ENCODE peak calls at places on chromosome 10, in seven cellular contexts. C is SK-N-SH, D is HCT116, Q is GM12878, S is HepG2, L is K562, A is H1. Z is an unnamed sample.
A peak's percentile ranks its signal among the peaks of the same experiment; 100 is the strongest.

GRCh38 chr10:78319841-78320240 is 286.2 kb downstream of the RPS24 start:
- DNase-seq in C (no peak), D (no peak), Q (no peak), S (no peak), L (no peak), A (no peak), Z (no peak)

GRCh38 chr10:32373496-32373895 is 26.5 kb upstream of the EPC1 start:
- DNase-seq in C (no peak), D (no peak), Q (no peak), S (no peak), L (no peak), A (no peak), Z (no peak)

GRCh38 chr10:45471531-45472310 is 97.7 kb downstream of the ALOX5 start:
- DNase-seq in C (no peak), D (no peak), Q (no peak), S (peak; percentile 15), L (no peak), A (no peak), Z (no peak)

GRCh38 chr10:101136007-101136707 is 5.1 kb downstream of the TLX1 start:
- DNase-seq in C (peak; percentile 23), D (peak; percentile 19), Q (no peak), S (no peak), L (peak; percentile 25), A (no peak), Z (no peak)

GRCh38 chr10:102835007-102835482 is 2.2 kb downstream of the CYP17A1 start:
- DNase-seq in C (peak; percentile 86), D (peak; percentile 77), Q (peak; percentile 20), S (peak; percentile 62), L (peak; percentile 80), A (peak; percentile 62), Z (peak; percentile 74)

GRCh38 chr10:48216744-48217143 is 57.8 kb downstream of the FRMPD2 start:
- DNase-seq in C (no peak), D (no peak), Q (no peak), S (no peak), L (no peak), A (no peak), Z (no peak)

GRCh38 chr10:46293832-46294640 is 7.2 kb downstream of the ANTXRL start:
- DNase-seq in C (no peak), D (no peak), Q (no peak), S (no peak), L (no peak), A (no peak), Z (no peak)

GRCh38 chr10:34178196-34178595 is 636.9 kb downstream of the PARD3 start:
- DNase-seq in C (no peak), D (no peak), Q (no peak), S (no peak), L (no peak), A (no peak), Z (no peak)

GRCh38 chr10:123552760-123553554 is 113.2 kb upstream of the GPR26 start:
- DNase-seq in C (no peak), D (no peak), Q (peak; percentile 81), S (no peak), L (peak; percentile 53), A (no peak), Z (no peak)

GRCh38 chr10:13834581-13835286 is 248.0 kb downstream of the PRPF18 start:
- DNase-seq in C (peak; percentile 65), D (no peak), Q (no peak), S (no peak), L (no peak), A (no peak), Z (no peak)

GRCh38 chr10:5659702-5660528 is 6.5 kb downstream of the ASB13 start:
- DNase-seq in C (no peak), D (peak; percentile 8), Q (no peak), S (peak; percentile 96), L (peak; percentile 42), A (no peak), Z (no peak)

GRCh38 chr10:43201545-43202131 is 63.4 kb downstream of the CSGALNACT2 start:
- DNase-seq in C (peak; percentile 16), D (no peak), Q (no peak), S (no peak), L (peak; percentile 2), A (no peak), Z (no peak)

GRCh38 chr10:69733791-69734261 is 67.9 kb upstream of the COL13A1 start:
- DNase-seq in C (no peak), D (no peak), Q (no peak), S (no peak), L (peak; percentile 37), A (no peak), Z (no peak)

GRCh38 chr10:28300027-28300426 is 2.8 kb downstream of the MPP7 start:
- DNase-seq in C (no peak), D (no peak), Q (no peak), S (no peak), L (no peak), A (no peak), Z (no peak)

GRCh38 chr10:44998146-44998631 is 2.5 kb upstream of the ZNF22 start:
- DNase-seq in C (no peak), D (no peak), Q (no peak), S (no peak), L (no peak), A (no peak), Z (no peak)

GRCh38 chr10:79071535-79071923 is 2.8 kb downstream of the ZMIZ1 start:
- DNase-seq in C (no peak), D (no peak), Q (no peak), S (peak; percentile 81), L (no peak), A (no peak), Z (no peak)

GRCh38 chr10:101011517-101012423 is 12.2 kb downstream of the LZTS2 start:
- DNase-seq in C (peak; percentile 58), D (no peak), Q (no peak), S (peak; percentile 73), L (peak; percentile 82), A (no peak), Z (no peak)

GRCh38 chr10:110350812-110351211 is 46.1 kb upstream of the SMNDC1 start:
- DNase-seq in C (no peak), D (no peak), Q (no peak), S (no peak), L (no peak), A (no peak), Z (no peak)
- H3K4me3 ChIP-seq in C (no peak overlapping the region), D (no peak overlapping the region), Q (no peak overlapping the region), S (no peak overlapping the region), L (no peak overlapping the region), A (no peak overlapping the region), Z (no peak overlapping the region)

DNA sequence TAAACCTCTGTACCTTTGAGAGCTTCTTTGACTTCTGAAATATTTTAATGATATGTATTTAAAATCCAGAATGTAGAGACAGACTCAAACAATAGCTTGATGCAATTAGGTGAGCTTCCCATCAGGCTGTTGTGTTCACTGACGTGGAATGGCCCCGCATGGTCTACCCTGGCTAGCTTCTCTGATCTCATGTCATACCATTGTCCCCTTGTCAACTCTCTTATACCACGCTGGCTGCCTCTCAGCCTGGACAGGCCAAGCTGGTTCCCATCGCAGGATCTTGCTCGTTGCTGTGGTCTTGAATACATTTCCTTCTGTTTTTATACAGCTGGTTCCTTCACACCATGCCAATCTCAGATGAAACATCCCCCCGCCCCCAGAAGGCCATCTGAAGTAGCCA is 84.2 kb downstream of the FANK1 start:
- DNase-seq in C (no peak), D (no peak), Q (no peak), S (no peak), L (no peak), A (no peak), Z (no peak)
- TF ChIP-seq SIN3A in C (no peak), D (no peak), Q (no peak), S (no peak), L (no peak), A (no peak), Z (no peak)

GRCh38 chr10:686155-686931 is 3.1 kb downstream of the DIP2C start:
- DNase-seq in C (no peak), D (no peak), Q (no peak), S (no peak), L (no peak), A (no peak), Z (no peak)

GRCh38 chr10:681670-682318 is 7.7 kb downstream of the DIP2C start:
- DNase-seq in C (no peak), D (no peak), Q (no peak), S (peak; percentile 33), L (no peak), A (no peak), Z (no peak)

GRCh38 chr10:685613-686012 is 3.9 kb downstream of the DIP2C start:
- DNase-seq in C (no peak), D (no peak), Q (no peak), S (no peak), L (no peak), A (no peak), Z (no peak)

GRCh38 chr10:682931-683447 is 6.5 kb downstream of the DIP2C start:
- DNase-seq in C (peak; percentile 79), D (no peak), Q (no peak), S (no peak), L (no peak), A (no peak), Z (peak; percentile 48)

GRCh38 chr10:683448-684071 is 5.9 kb downstream of the DIP2C start:
- DNase-seq in C (peak; percentile 86), D (peak; percentile 50), Q (no peak), S (no peak), L (no peak), A (no peak), Z (peak; percentile 58)
- H3K4me3 ChIP-seq in C (peak overlapping the region; percentile 64), D (peak overlapping the region; percentile 46), Q (no peak overlapping the region), S (no peak overlapping the region), L (peak overlapping the region; percentile 12), A (no peak overlapping the region), Z (peak overlapping the region; percentile 55)

GRCh38 chr10:110211455-110211843 is 4.0 kb downstream of the MXI1 start:
- DNase-seq in C (no peak), D (no peak), Q (no peak), S (no peak), L (no peak), A (no peak), Z (no peak)

GRCh38 chr10:110214380-110214826 is 7.0 kb downstream of the MXI1 start:
- DNase-seq in C (no peak), D (no peak), Q (no peak), S (no peak), L (no peak), A (no peak), Z (no peak)

GRCh38 chr10:110210663-110211454 is 3.5 kb downstream of the MXI1 start:
- DNase-seq in C (peak; percentile 95), D (peak; percentile 99), Q (peak; percentile 90), S (peak; percentile 95), L (peak; percentile 97), A (peak; percentile 93), Z (peak; percentile 95)

GRCh38 chr10:110209926-110210662 is 2.7 kb downstream of the MXI1 start:
- DNase-seq in C (peak; percentile 82), D (no peak), Q (no peak), S (no peak), L (peak; percentile 44), A (no peak), Z (no peak)

GRCh38 chr10:110212119-110213006 is 5.0 kb downstream of the MXI1 start:
- DNase-seq in C (no peak), D (no peak), Q (no peak), S (no peak), L (peak; percentile 63), A (no peak), Z (no peak)
- TF ChIP-seq SIN3A in C (no peak), D (no peak), Q (no peak), S (no peak), L (no peak), A (no peak), Z (no peak)

Z was measured in Panc1.